ENCODE peak calls at places on chromosome 13, in five cellular contexts. C, F, R, O and H are unnamed samples.
A peak's percentile ranks its signal among the peaks of the same experiment; 100 is the strongest.

GRCh38 chr13:110131424-110131823 is 175.5 kb downstream of the COL4A1 start:
- DNase-seq in C (no peak), F (no peak), R (no peak), O (no peak), H (no peak)

GRCh38 chr13:113982296-113982661 is 8.4 kb upstream of the C13orf46 start:
- DNase-seq in C (no peak), F (no peak), R (no peak), O (no peak), H (no peak)

GRCh38 chr13:46327256-46327655 is 59.8 kb downstream of the RUBCNL start:
- DNase-seq in C (no peak), F (no peak), R (no peak), O (no peak), H (no peak)

GRCh38 chr13:106234656-106235055 is 300.8 kb downstream of the EFNB2 start:
- DNase-seq in C (no peak), F (no peak), R (no peak), O (no peak), H (no peak)

GRCh38 chr13:34349091-34349722 is 531.3 kb downstream of the RFC3 start:
- DNase-seq in C (no peak), F (no peak), R (peak; percentile 86), O (no peak), H (no peak)

GRCh38 chr13:65913173-65913572 is 1317.0 kb downstream of the PCDH9 start:
- DNase-seq in C (no peak), F (no peak), R (no peak), O (no peak), H (no peak)

GRCh38 chr13:90039516-90039915 is 1308.0 kb upstream of the MIR17HG start:
- DNase-seq in C (no peak), F (no peak), R (no peak), O (no peak), H (no peak)

GRCh38 chr13:42174344-42175162 is 97.4 kb upstream of the AKAP11 start:
- DNase-seq in C (no peak), F (no peak), R (no peak), O (no peak), H (no peak)

GRCh38 chr13:109955598-109955997 is 169.2 kb upstream of the IRS2 start:
- DNase-seq in C (no peak), F (no peak), R (no peak), O (no peak), H (no peak)

GRCh38 chr13:107295391-107296157 is 727.6 kb upstream of the ARGLU1 start:
- DNase-seq in C (no peak), F (no peak), R (no peak), O (no peak), H (no peak)

GRCh38 chr13:100100115-100100879 is 11.4 kb downstream of the PCCA start:
- DNase-seq in C (no peak), F (peak; percentile 41), R (no peak), O (no peak), H (no peak)

GRCh38 chr13:109667754-109668360 is 118.5 kb downstream of the IRS2 start:
- DNase-seq in C (no peak), F (no peak), R (no peak), O (no peak), H (no peak)

GRCh38 chr13:97004096-97004876 is 10.0 kb upstream of the OXGR1 start:
- DNase-seq in C (no peak), F (no peak), R (no peak), O (no peak), H (no peak)

GRCh38 chr13:37656247-37656940 is 57.8 kb upstream of the POSTN start:
- DNase-seq in C (no peak), F (no peak), R (no peak), O (no peak), H (no peak)

GRCh38 chr13:107370036-107370785 is 802.3 kb upstream of the ARGLU1 start:
- DNase-seq in C (no peak), F (no peak), R (no peak), O (no peak), H (no peak)

GRCh38 chr13:99800951-99801350 is 170.6 kb downstream of the ZIC5 start:
- DNase-seq in C (no peak), F (no peak), R (no peak), O (no peak), H (peak; percentile 20)

GRCh38 chr13:38690231-38690630 is 3.4 kb downstream of the FREM2 start:
- DNase-seq in C (no peak), F (no peak), R (no peak), O (no peak), H (no peak)

GRCh38 chr13:106610511-106610910 is 42.6 kb upstream of the ARGLU1 start:
- DNase-seq in C (no peak), F (no peak), R (no peak), O (no peak), H (no peak)

GRCh38 chr13:65592757-65593156 is 1637.4 kb downstream of the PCDH9 start:
- DNase-seq in C (no peak), F (no peak), R (no peak), O (no peak), H (no peak)